ENCODE peak calls at places on chromosomes 13 and 19, in ten cellular contexts. One of them, this sample, is unnamed.

GRCh38 chr19:3366761-3367571 is 583 bp downstream of the NFIC start:
- DNase-seq in heart left ventricle: peak
- DNase-seq in T-cell: no peak
- DNase-seq in T-helper 17 cell: no peak
- DNase-seq in activated CD8-positive, alpha-beta memory T cell treated with anti-CD3 and anti-CD28 coated beads for 4 hours: no peak
- DNase-seq in activated CD8-positive, alpha-beta T cell treated with anti-CD3 and anti-CD28 coated beads for 36 hours: peak
- DNase-seq in Caco-2: no peak
- DNase-seq in aorta: peak
- DNase-seq in NCI-H2029: no peak
- DNase-seq in anterior cingulate cortex: peak
- DNase-seq in this sample: no peak

GRCh38 chr13:46992383-46992952 is 95.6 kb upstream of the HTR2A start:
- DNase-seq in Caco-2: peak
- DNase-seq in aorta: no peak
- DNase-seq in T-helper 17 cell: no peak
- DNase-seq in NCI-H2029: no peak
- DNase-seq in T-cell: no peak
- DNase-seq in heart left ventricle: no peak
- DNase-seq in activated CD8-positive, alpha-beta memory T cell treated with anti-CD3 and anti-CD28 coated beads for 4 hours: no peak
- DNase-seq in activated CD8-positive, alpha-beta T cell treated with anti-CD3 and anti-CD28 coated beads for 36 hours: peak
- DNase-seq in anterior cingulate cortex: no peak
- DNase-seq in this sample: no peak

GRCh38 chr19:1668048-1668338 is 15.6 kb upstream of the TCF3 start:
- DNase-seq in Caco-2: no peak
- DNase-seq in activated CD8-positive, alpha-beta T cell treated with anti-CD3 and anti-CD28 coated beads for 36 hours: no peak
- DNase-seq in heart left ventricle: no peak
- DNase-seq in T-cell: no peak
- DNase-seq in anterior cingulate cortex: no peak
- DNase-seq in activated CD8-positive, alpha-beta memory T cell treated with anti-CD3 and anti-CD28 coated beads for 4 hours: no peak
- DNase-seq in NCI-H2029: no peak
- DNase-seq in T-helper 17 cell: no peak
- DNase-seq in aorta: no peak
- DNase-seq in this sample: no peak

GRCh38 chr19:13825489-13826475 is 30.5 kb downstream of the ZSWIM4 start:
- DNase-seq in Caco-2: peak
- DNase-seq in aorta: peak
- DNase-seq in T-cell: no peak
- DNase-seq in T-helper 17 cell: no peak
- DNase-seq in NCI-H2029: no peak
- DNase-seq in activated CD8-positive, alpha-beta T cell treated with anti-CD3 and anti-CD28 coated beads for 36 hours: no peak
- DNase-seq in anterior cingulate cortex: no peak
- DNase-seq in heart left ventricle: no peak
- DNase-seq in activated CD8-positive, alpha-beta memory T cell treated with anti-CD3 and anti-CD28 coated beads for 4 hours: no peak
- DNase-seq in this sample: no peak

GRCh38 chr19:1396768-1397679 is 4.3 kb downstream of the GAMT start:
- DNase-seq in activated CD8-positive, alpha-beta memory T cell treated with anti-CD3 and anti-CD28 coated beads for 4 hours: no peak
- DNase-seq in T-cell: no peak
- DNase-seq in heart left ventricle: no peak
- DNase-seq in T-helper 17 cell: no peak
- DNase-seq in Caco-2: no peak
- DNase-seq in aorta: peak
- DNase-seq in NCI-H2029: no peak
- DNase-seq in activated CD8-positive, alpha-beta T cell treated with anti-CD3 and anti-CD28 coated beads for 36 hours: no peak
- DNase-seq in anterior cingulate cortex: no peak
- DNase-seq in this sample: no peak

GRCh38 chr13:52356327-52356726 is 49.6 kb downstream of the THSD1 start:
- DNase-seq in heart left ventricle: no peak
- DNase-seq in T-helper 17 cell: no peak
- DNase-seq in T-cell: no peak
- DNase-seq in anterior cingulate cortex: no peak
- DNase-seq in activated CD8-positive, alpha-beta T cell treated with anti-CD3 and anti-CD28 coated beads for 36 hours: no peak
- DNase-seq in aorta: no peak
- DNase-seq in activated CD8-positive, alpha-beta memory T cell treated with anti-CD3 and anti-CD28 coated beads for 4 hours: no peak
- DNase-seq in NCI-H2029: no peak
- DNase-seq in Caco-2: no peak
- DNase-seq in this sample: no peak

GRCh38 chr19:10260141-10260584 is 8.1 kb downstream of the MRPL4 start:
- DNase-seq in anterior cingulate cortex: no peak
- DNase-seq in NCI-H2029: peak
- DNase-seq in T-helper 17 cell: no peak
- DNase-seq in heart left ventricle: no peak
- DNase-seq in T-cell: no peak
- DNase-seq in activated CD8-positive, alpha-beta memory T cell treated with anti-CD3 and anti-CD28 coated beads for 4 hours: no peak
- DNase-seq in activated CD8-positive, alpha-beta T cell treated with anti-CD3 and anti-CD28 coated beads for 36 hours: peak
- DNase-seq in Caco-2: no peak
- DNase-seq in aorta: no peak
- DNase-seq in this sample: peak

GRCh38 chr13:64985075-64985474 is 2245.1 kb downstream of the PCDH9 start:
- DNase-seq in activated CD8-positive, alpha-beta memory T cell treated with anti-CD3 and anti-CD28 coated beads for 4 hours: no peak
- DNase-seq in activated CD8-positive, alpha-beta T cell treated with anti-CD3 and anti-CD28 coated beads for 36 hours: no peak
- DNase-seq in T-helper 17 cell: no peak
- DNase-seq in anterior cingulate cortex: no peak
- DNase-seq in T-cell: no peak
- DNase-seq in Caco-2: no peak
- DNase-seq in NCI-H2029: no peak
- DNase-seq in heart left ventricle: no peak
- DNase-seq in aorta: no peak
- DNase-seq in this sample: no peak

GRCh38 chr19:51407631-51408131 is 9.8 kb downstream of the SIGLEC10 start:
- DNase-seq in Caco-2: peak
- DNase-seq in T-helper 17 cell: no peak
- DNase-seq in T-cell: no peak
- DNase-seq in activated CD8-positive, alpha-beta memory T cell treated with anti-CD3 and anti-CD28 coated beads for 4 hours: no peak
- DNase-seq in anterior cingulate cortex: no peak
- DNase-seq in heart left ventricle: no peak
- DNase-seq in activated CD8-positive, alpha-beta T cell treated with anti-CD3 and anti-CD28 coated beads for 36 hours: peak
- DNase-seq in NCI-H2029: no peak
- DNase-seq in aorta: peak
- DNase-seq in this sample: no peak